ENCODE peak calls at places on chromosomes 4 and X, in eight cellular contexts. Q, X, H, T, I, L, D and U are unnamed samples.

GRCh38 chrX:53362439-53362838 is 60.0 kb downstream of the SMC1A start:
- DNase-seq in X (no peak), H (no peak), T (no peak), Q (no peak), D (no peak), I (no peak), L (no peak), U (no peak)

GRCh38 chr4:122224348-122224747 is 72.2 kb downstream of the BLTP1 start:
- DNase-seq in Q (peak; percentile 0), I (no peak), D (no peak), T (peak; percentile 34), X (peak; percentile 23), L (no peak), H (peak; percentile 24), U (no peak)

GRCh38 chr4:71785957-71786356 is 2.1 kb upstream of the GC start:
- DNase-seq in L (no peak), H (no peak), I (no peak), T (no peak), D (no peak), X (peak; percentile 3), Q (no peak), U (no peak)

GRCh38 chr4:70634482-70634881 is 5.9 kb downstream of the ENAM start:
- DNase-seq in I (no peak), H (no peak), Q (no peak), L (no peak), X (no peak), T (peak; percentile 43), D (no peak), U (no peak)

GRCh38 chr4:88569944-88570455 is 22.3 kb upstream of the HERC3 start:
- DNase-seq in H (no peak), I (no peak), L (no peak), D (no peak), Q (no peak), X (peak; percentile 36), T (no peak), U (no peak)

GRCh38 chrX:40646489-40647306 is 663 bp downstream of the CXorf38 start:
- DNase-seq in H (peak; percentile 7), Q (peak; percentile 20), T (peak; percentile 33), X (peak; percentile 67), D (peak; percentile 62), L (peak; percentile 49), I (peak; percentile 66), U (no peak)

GRCh38 chrX:66163849-66164401 is at the start of gene HEPH:
- DNase-seq in Q (peak; percentile 21), D (peak; percentile 22), T (no peak), I (no peak), X (peak; percentile 63), L (no peak), H (no peak), U (no peak)

GRCh38 chr4:21991050-21991449 is 42.5 kb upstream of the KCNIP4 start:
- DNase-seq in X (peak; percentile 22), H (no peak), Q (no peak), D (no peak), T (no peak), L (no peak), I (no peak), U (no peak)

GRCh38 chr4:38001927-38002326 is 41.7 kb downstream of the PTTG2 start:
- DNase-seq in H (no peak), T (no peak), X (no peak), I (no peak), Q (no peak), L (no peak), D (no peak), U (no peak)

GRCh38 chrX:45992402-45993123 is 552.7 kb downstream of the ZNF674 start:
- DNase-seq in X (no peak), L (no peak), Q (peak; percentile 60), I (no peak), H (no peak), D (no peak), T (peak; percentile 71), U (no peak)

GRCh38 chr4:110128092-110128989 is 70.1 kb downstream of the ELOVL6 start:
- DNase-seq in D (no peak), L (no peak), X (no peak), I (no peak), T (no peak), Q (peak; percentile 90), H (no peak), U (no peak)

GRCh38 chr4:24836843-24837242 is 41.5 kb downstream of the SOD3 start:
- DNase-seq in H (no peak), T (no peak), X (no peak), D (no peak), Q (no peak), I (no peak), L (no peak), U (no peak)

GRCh38 chrX:23931149-23931604 is 23.4 kb downstream of the CXorf58 start:
- DNase-seq in D (no peak), Q (no peak), T (peak; percentile 16), H (no peak), I (no peak), X (no peak), L (no peak), U (no peak)

GRCh38 chrX:85243155-85243554 is 424 bp downstream of the SATL1 start:
- DNase-seq in T (no peak), L (no peak), D (no peak), Q (no peak), I (no peak), X (no peak), H (no peak), U (no peak)

DNA sequence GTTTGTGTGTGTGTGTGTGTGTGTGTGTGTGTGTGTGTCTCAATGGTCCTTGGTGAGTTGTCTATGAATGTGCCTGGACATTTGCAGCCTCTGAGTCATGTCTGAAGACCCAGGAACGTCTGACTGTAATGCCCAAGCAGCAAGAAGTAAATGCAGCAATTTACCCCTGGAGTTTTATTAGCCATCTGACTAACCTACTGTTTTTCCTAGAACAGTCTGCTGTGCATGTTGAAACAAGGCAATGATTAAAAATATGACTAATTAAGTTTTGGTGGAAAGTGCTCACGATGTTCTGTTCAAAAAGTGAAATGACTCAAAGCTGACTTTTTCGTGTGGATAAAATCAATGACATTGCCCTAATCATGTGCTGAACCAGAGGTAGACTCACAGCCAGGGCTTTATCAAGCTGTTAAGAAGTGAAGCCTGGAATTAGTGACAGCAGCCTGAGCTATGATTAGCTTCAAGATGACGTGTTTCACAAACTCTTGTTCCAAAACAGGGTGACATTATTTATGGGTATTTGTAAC is 201.6 kb downstream of the CPE start:
- DNase-seq in I (no peak), T (peak; percentile 76), D (no peak), X (peak; percentile 61), H (no peak), Q (peak; percentile 100), L (no peak), U (no peak)
- H3K27ac ChIP-seq in I (no peak overlapping the region), T (peak overlapping the region; percentile 70), D (no peak overlapping the region), X (no peak overlapping the region), H (no peak overlapping the region), Q (peak overlapping the region; percentile 90), L (no peak overlapping the region), U (no peak overlapping the region)

GRCh38 chrX:10198254-10198653 is 41.5 kb downstream of the CLCN4 start:
- DNase-seq in I (no peak), X (no peak), H (no peak), T (no peak), Q (no peak), D (no peak), L (no peak), U (no peak)
- H3K27ac ChIP-seq in I (no peak overlapping the region), X (no peak overlapping the region), H (no peak overlapping the region), T (no peak overlapping the region), Q (no peak overlapping the region), D (no peak overlapping the region), L (no peak overlapping the region), U (no peak overlapping the region)

GRCh38 chr4:55851885-55852284 is 1.6 kb upstream of the EXOC1 start:
- DNase-seq in D (no peak), X (no peak), L (no peak), T (peak; percentile 11), H (no peak), I (no peak), Q (peak; percentile 80), U (no peak)
- H3K27ac ChIP-seq in D (no peak overlapping the region), X (no peak overlapping the region), L (no peak overlapping the region), T (no peak overlapping the region), H (no peak overlapping the region), I (no peak overlapping the region), Q (no peak overlapping the region), U (no peak overlapping the region)

DNA sequence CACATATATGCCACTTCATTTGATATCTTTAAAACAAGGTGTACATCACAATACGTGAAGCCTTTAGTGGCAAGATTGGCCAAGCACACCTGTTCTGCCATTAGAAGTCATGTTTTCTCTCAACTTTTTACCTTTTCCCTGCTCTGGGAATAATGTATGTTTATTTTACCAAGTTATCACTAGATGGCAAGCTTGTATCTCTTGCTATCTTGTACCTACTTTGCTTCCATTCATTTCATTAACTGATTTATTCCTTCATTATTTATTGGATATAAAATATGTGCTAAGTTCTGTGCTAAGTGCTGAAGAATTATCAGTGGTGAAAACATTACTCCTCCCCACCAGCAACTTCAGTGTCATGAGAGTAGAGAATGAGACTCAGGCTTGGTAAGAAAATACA is 245.5 kb downstream of the ANK2 start:
- DNase-seq in Q (no peak), H (no peak), T (no peak), X (peak; percentile 20), I (no peak), L (no peak), D (no peak), U (no peak)
- H3K27ac ChIP-seq in Q (no peak overlapping the region), H (no peak overlapping the region), T (no peak overlapping the region), X (no peak overlapping the region), I (no peak overlapping the region), L (no peak overlapping the region), D (no peak overlapping the region), U (peak overlapping the region; percentile 71)

GRCh38 chr4:30765022-30765421 is 44.9 kb downstream of the PCDH7 start:
- DNase-seq in I (no peak), X (no peak), T (no peak), L (no peak), Q (no peak), H (no peak), D (no peak), U (no peak)

GRCh38 chr4:30767147-30767546 is 47.0 kb downstream of the PCDH7 start:
- DNase-seq in X (no peak), H (no peak), L (no peak), I (no peak), D (no peak), T (no peak), Q (no peak), U (no peak)

GRCh38 chr4:30769093-30769492 is 48.9 kb downstream of the PCDH7 start:
- DNase-seq in H (no peak), Q (no peak), L (no peak), X (no peak), T (no peak), I (no peak), D (no peak), U (no peak)

GRCh38 chr4:30770049-30770549 is 49.9 kb downstream of the PCDH7 start:
- DNase-seq in T (peak; percentile 73), Q (peak; percentile 79), H (no peak), I (no peak), L (no peak), X (no peak), D (no peak), U (no peak)

GRCh38 chr4:30768278-30768677 is 48.1 kb downstream of the PCDH7 start:
- DNase-seq in T (no peak), Q (no peak), D (no peak), I (no peak), L (no peak), H (no peak), X (no peak), U (no peak)
- H3K27ac ChIP-seq in T (no peak overlapping the region), Q (no peak overlapping the region), D (no peak overlapping the region), I (no peak overlapping the region), L (no peak overlapping the region), H (no peak overlapping the region), X (no peak overlapping the region), U (no peak overlapping the region)